ENCODE peak calls at places on chromosome 10, in seven cellular contexts. X, F, P, Z, L, V and K are unnamed samples.
A peak's percentile ranks its signal among the peaks of the same experiment; 100 is the strongest.

GRCh38 chr10:51031995-51032394 is 42.3 kb upstream of the PRKG1 start:
- DNase-seq in X (no peak), F (no peak), P (no peak), Z (no peak), L (no peak), V (no peak), K (no peak)

GRCh38 chr10:122019414-122019975 is 30.5 kb downstream of the TACC2 start:
- DNase-seq in X (no peak), F (peak; percentile 81), P (no peak), Z (no peak), L (peak; percentile 47), V (no peak), K (no peak)

GRCh38 chr10:133161486-133162051 is 1.6 kb downstream of the KNDC1 start:
- DNase-seq in X (peak; percentile 55), F (no peak), P (no peak), Z (no peak), L (no peak), V (no peak), K (no peak)

GRCh38 chr10:34758447-34758996 is 56.6 kb downstream of the PARD3 start:
- DNase-seq in X (no peak), F (no peak), P (no peak), Z (no peak), L (peak; percentile 92), V (no peak), K (peak; percentile 63)

GRCh38 chr10:62046522-62047239 is 145.2 kb downstream of the ARID5B start:
- DNase-seq in X (peak; percentile 38), F (no peak), P (peak; percentile 83), Z (no peak), L (no peak), V (no peak), K (peak; percentile 40)

GRCh38 chr10:16779375-16779774 is 37.8 kb downstream of the RSU1 start:
- DNase-seq in X (no peak), F (peak; percentile 46), P (no peak), Z (no peak), L (no peak), V (no peak), K (no peak)

GRCh38 chr10:6356280-6356793 is 153.6 kb downstream of the PFKFB3 start:
- DNase-seq in X (no peak), F (no peak), P (no peak), Z (no peak), L (no peak), V (no peak), K (no peak)

GRCh38 chr10:71266147-71266917 is 52.7 kb upstream of the SLC29A3 start:
- DNase-seq in X (no peak), F (peak; percentile 54), P (peak; percentile 84), Z (no peak), L (peak; percentile 16), V (no peak), K (peak; percentile 68)

GRCh38 chr10:129513312-129513711 is 46.3 kb downstream of the MGMT start:
- DNase-seq in X (no peak), F (no peak), P (no peak), Z (no peak), L (no peak), V (no peak), K (no peak)

GRCh38 chr10:97466755-97467154 is 20.8 kb downstream of the ZDHHC16 start:
- DNase-seq in X (peak; percentile 52), F (no peak), P (no peak), Z (no peak), L (no peak), V (no peak), K (no peak)

GRCh38 chr10:80485410-80486135 is 31.5 kb downstream of the TSPAN14 start:
- DNase-seq in X (no peak), F (no peak), P (no peak), Z (no peak), L (no peak), V (no peak), K (no peak)

GRCh38 chr10:2477154-2477553 is 590.2 kb upstream of the PFKP start:
- DNase-seq in X (no peak), F (no peak), P (no peak), Z (no peak), L (no peak), V (no peak), K (no peak)

GRCh38 chr10:128416231-128416630 is 290.0 kb upstream of the MKI67 start:
- DNase-seq in X (no peak), F (no peak), P (no peak), Z (no peak), L (no peak), V (no peak), K (no peak)

GRCh38 chr10:21456160-21456559 is 69.3 kb downstream of the SKIDA1 start:
- DNase-seq in X (no peak), F (no peak), P (no peak), Z (no peak), L (no peak), V (no peak), K (no peak)

GRCh38 chr10:45308707-45309106 is 6.7 kb downstream of the OR13A1 start:
- DNase-seq in X (no peak), F (peak; percentile 19), P (no peak), Z (no peak), L (no peak), V (no peak), K (peak; percentile 68)

GRCh38 chr10:82982110-82982608 is 1107.2 kb downstream of the NRG3 start:
- DNase-seq in X (no peak), F (no peak), P (no peak), Z (no peak), L (peak; percentile 28), V (no peak), K (no peak)

GRCh38 chr10:125768217-125768616 is 7.4 kb downstream of the MMP21 start:
- DNase-seq in X (no peak), F (no peak), P (no peak), Z (no peak), L (no peak), V (no peak), K (peak; percentile 30)

GRCh38 chr10:105434970-105435369 is 793.9 kb downstream of the SORCS3 start:
- DNase-seq in X (no peak), F (no peak), P (no peak), Z (no peak), L (no peak), V (no peak), K (no peak)

GRCh38 chr10:5291501-5292195 is 73.1 kb upstream of the UCN3 start:
- DNase-seq in X (peak; percentile 42), F (no peak), P (peak; percentile 20), Z (peak; percentile 90), L (peak; percentile 97), V (no peak), K (peak; percentile 9)

GRCh38 chr10:43249151-43249961 is 17.5 kb downstream of the RASGEF1A start:
- DNase-seq in X (no peak), F (no peak), P (no peak), Z (peak; percentile 35), L (no peak), V (peak; percentile 6), K (no peak)

GRCh38 chr10:79155301-79156081 is 86.7 kb downstream of the ZMIZ1 start:
- DNase-seq in X (peak; percentile 64), F (no peak), P (peak; percentile 41), Z (no peak), L (no peak), V (no peak), K (no peak)

GRCh38 chr10:79149662-79150443 is 81.1 kb downstream of the ZMIZ1 start:
- DNase-seq in X (peak; percentile 90), F (peak; percentile 61), P (peak; percentile 88), Z (peak; percentile 94), L (peak; percentile 97), V (peak; percentile 67), K (peak; percentile 56)

GRCh38 chr10:79153753-79154152 is 85.0 kb downstream of the ZMIZ1 start:
- DNase-seq in X (peak; percentile 84), F (peak; percentile 67), P (no peak), Z (no peak), L (no peak), V (no peak), K (no peak)

GRCh38 chr10:79150444-79150754 is 81.6 kb downstream of the ZMIZ1 start:
- DNase-seq in X (no peak), F (no peak), P (no peak), Z (no peak), L (no peak), V (no peak), K (no peak)

DNA sequence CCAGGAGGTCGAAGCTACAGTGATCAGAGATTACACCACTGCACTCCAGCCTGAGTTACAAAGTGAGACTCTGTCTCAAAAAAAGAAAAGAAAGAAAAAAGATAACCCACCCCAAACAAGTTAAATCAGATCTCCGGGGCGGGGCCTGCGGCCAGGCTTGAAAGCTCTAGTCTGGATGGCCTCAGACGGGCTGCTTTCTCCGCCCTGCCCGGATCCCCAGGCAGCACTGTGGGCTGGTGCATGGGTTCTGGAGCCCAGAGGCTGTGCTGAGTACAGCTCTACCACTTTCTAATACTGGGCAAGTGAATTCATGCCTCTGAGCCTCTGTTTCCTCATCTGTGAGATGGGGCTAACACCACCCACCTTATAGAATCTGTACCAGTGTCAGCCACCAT is 83.7 kb downstream of the ZMIZ1 start:
- DNase-seq in X (no peak), F (no peak), P (no peak), Z (no peak), L (no peak), V (no peak), K (no peak)
- TF ChIP-seq POLR2A in X (no peak), F (no peak), P (no peak), Z (no peak), L (no peak), V (no peak), K (no peak)

GRCh38 chr10:101902032-101902799 is 58.6 kb upstream of the KCNIP2 start:
- DNase-seq in X (no peak), F (no peak), P (no peak), Z (no peak), L (no peak), V (no peak), K (no peak)
- TF ChIP-seq POLR2A in X (no peak), F (no peak), P (no peak), Z (no peak), L (no peak), V (no peak), K (no peak)

GRCh38 chr10:131997366-131998049 is 15.8 kb upstream of the BNIP3 start:
- DNase-seq in X (peak; percentile 90), F (peak; percentile 88), P (peak; percentile 77), Z (peak; percentile 91), L (peak; percentile 66), V (peak; percentile 72), K (no peak)
- TF ChIP-seq POLR2A in X (peak; percentile 65), F (peak; percentile 55), P (peak; percentile 19), Z (no peak), L (no peak), V (no peak), K (no peak)

DNA sequence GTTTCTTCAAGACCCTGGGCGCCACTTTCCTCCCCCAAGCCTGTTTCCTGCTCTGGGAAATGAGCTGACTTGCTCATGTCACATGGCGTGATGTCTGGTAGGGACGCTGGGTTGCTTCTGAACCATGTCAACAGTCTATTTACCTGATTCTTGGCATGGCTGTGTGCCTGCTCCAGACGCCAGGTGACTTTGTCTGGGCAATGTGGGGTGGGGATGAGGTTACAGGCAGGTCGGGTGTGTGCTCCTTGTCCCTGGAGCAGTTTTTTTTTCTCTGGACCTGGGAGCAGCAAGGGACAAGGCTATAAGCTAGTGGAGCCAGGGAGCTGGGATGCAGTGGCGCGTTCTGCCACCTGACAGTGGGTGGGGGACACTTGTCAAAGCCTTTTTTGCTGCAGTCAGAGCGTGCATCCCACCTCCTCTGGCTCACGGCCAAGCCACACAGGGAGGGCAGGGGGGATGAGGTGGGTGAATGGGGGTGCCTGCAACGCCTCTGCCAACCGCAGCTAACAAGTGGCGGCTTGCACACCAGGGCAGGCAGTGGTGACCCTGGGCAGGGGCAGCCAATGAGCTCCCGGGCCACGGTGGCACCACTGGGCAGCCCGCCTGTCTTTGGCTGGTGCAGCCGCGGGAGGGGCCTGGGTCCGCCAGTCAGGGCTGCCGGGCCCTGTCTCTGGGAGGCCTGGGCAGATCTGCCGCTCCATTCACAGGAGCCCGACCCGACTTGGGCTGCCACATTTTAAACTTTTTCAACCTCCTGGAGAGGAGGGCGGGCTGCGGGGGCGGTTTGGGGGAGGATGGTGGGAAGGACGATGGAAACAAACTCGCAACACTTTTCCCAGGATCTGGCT is 22.9 kb downstream of the DNAJB12 start:
- DNase-seq in X (peak; percentile 97), F (peak; percentile 97), P (peak; percentile 63), Z (no peak), L (peak; percentile 64), V (peak; percentile 64), K (peak; percentile 68)
- TF ChIP-seq POLR2A in X (peak; percentile 63), F (peak; percentile 55), P (peak; percentile 27), Z (no peak), L (no peak), V (peak; percentile 2), K (peak; percentile 79)